ENCODE peak calls at places on chromosome 22, in seven cellular contexts. V is heart right ventricle, E is Caco-2, D is heart left ventricle, K is GM12865, X is esophagus squamous epithelium, H is lower leg skin. P is an unnamed sample.

GRCh38 chr22:36546092-36546804 is 17.3 kb upstream of the EIF3D start:
- DNase-seq in V (no peak), E (peak; percentile 68), D (peak; percentile 33), K (peak; percentile 44), X (no peak), H (no peak), P (peak; percentile 59)

GRCh38 chr22:19619144-19620009 is 94.9 kb upstream of the SEPTIN5 start:
- DNase-seq in V (no peak), E (no peak), D (no peak), K (peak; percentile 83), X (no peak), H (no peak), P (peak; percentile 77)

GRCh38 chr22:44677299-44678244 is 24.4 kb upstream of the PRR5 start:
- DNase-seq in V (no peak), E (no peak), D (no peak), K (no peak), X (no peak), H (no peak), P (no peak)

GRCh38 chr22:39290248-39290720 is 29.1 kb downstream of the RPL3 start:
- DNase-seq in V (no peak), E (no peak), D (no peak), K (no peak), X (no peak), H (no peak), P (no peak)

GRCh38 chr22:47463220-47463619 is 700.8 kb downstream of the TBC1D22A start:
- DNase-seq in V (no peak), E (no peak), D (no peak), K (no peak), X (no peak), H (no peak), P (no peak)

GRCh38 chr22:19779685-19780268 is 19.2 kb downstream of the TBX1 start:
- DNase-seq in V (no peak), E (no peak), D (no peak), K (no peak), X (no peak), H (no peak), P (no peak)

GRCh38 chr22:33022231-33022630 is 36.0 kb downstream of the SYN3 start:
- DNase-seq in V (no peak), E (no peak), D (no peak), K (no peak), X (no peak), H (peak; percentile 2), P (no peak)

GRCh38 chr22:28933321-28933720 is 49.9 kb downstream of the ZNRF3 start:
- DNase-seq in V (no peak), E (no peak), D (no peak), K (no peak), X (no peak), H (no peak), P (no peak)

DNA sequence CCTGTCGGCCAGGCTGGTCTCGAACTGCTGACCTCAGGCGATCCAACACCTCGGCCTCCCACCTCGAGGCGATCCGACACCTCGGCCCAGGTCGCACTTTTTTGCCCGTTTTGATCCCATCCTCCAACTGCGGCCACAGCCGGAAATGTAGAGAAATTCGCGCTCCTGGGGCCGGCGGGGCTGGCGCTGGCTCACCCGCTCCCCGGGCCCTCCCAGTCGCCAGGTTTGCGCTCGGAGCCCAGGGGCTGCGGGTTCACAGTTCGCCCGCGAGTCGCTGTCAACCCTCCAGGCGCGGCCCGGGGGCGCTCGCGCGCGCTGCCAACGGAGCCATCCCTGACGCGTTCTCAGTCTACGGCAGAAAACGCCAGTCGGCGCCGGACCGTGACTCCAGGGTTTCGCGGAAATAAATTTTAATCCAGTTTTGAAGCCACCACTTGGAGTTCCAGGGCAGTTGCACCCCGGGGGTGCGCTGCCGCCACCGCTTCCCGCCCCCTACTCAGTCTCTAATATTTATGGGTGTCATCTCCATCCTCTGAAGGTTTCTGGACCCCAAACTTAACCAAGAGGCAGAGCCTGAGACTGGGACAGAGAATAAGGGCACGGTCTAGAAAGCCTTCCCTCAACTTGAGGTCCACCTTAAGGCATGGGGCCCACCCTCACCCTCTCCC is 1.5 kb upstream of the KLHDC7B start:
- DNase-seq in V (peak; percentile 84), E (no peak), D (peak; percentile 79), K (peak; percentile 83), X (no peak), H (peak; percentile 96), P (peak; percentile 87)
- TF ChIP-seq CTCF in V (peak; percentile 34), E (peak; percentile 9), D (peak; percentile 76), K (peak; percentile 59), X (peak; percentile 48), H (no peak), P (peak; percentile 64)

GRCh38 chr22:42904049-42904448 is 47.0 kb upstream of the ARFGAP3 start:
- DNase-seq in V (no peak), E (no peak), D (peak; percentile 19), K (no peak), X (no peak), H (no peak), P (no peak)

GRCh38 chr22:42905217-42905616 is 48.1 kb upstream of the ARFGAP3 start:
- DNase-seq in V (peak; percentile 56), E (no peak), D (peak; percentile 45), K (no peak), X (no peak), H (no peak), P (no peak)

GRCh38 chr22:42901790-42902508 is 44.9 kb upstream of the ARFGAP3 start:
- DNase-seq in V (peak; percentile 61), E (no peak), D (peak; percentile 86), K (peak; percentile 24), X (no peak), H (no peak), P (no peak)

GRCh38 chr22:42905702-42906183 is 48.7 kb upstream of the ARFGAP3 start:
- DNase-seq in V (peak; percentile 69), E (no peak), D (peak; percentile 72), K (no peak), X (no peak), H (no peak), P (no peak)

GRCh38 chr22:42902875-42903510 is 45.9 kb upstream of the ARFGAP3 start:
- DNase-seq in V (no peak), E (no peak), D (no peak), K (no peak), X (no peak), H (no peak), P (no peak)
- TF ChIP-seq CTCF in V (no peak), E (no peak), D (no peak), K (no peak), X (no peak), H (no peak), P (no peak)

GRCh38 chr22:23260645-23261581 is 80.6 kb downstream of the BCR start:
- DNase-seq in V (no peak), E (no peak), D (no peak), K (no peak), X (no peak), H (no peak), P (no peak)

GRCh38 chr22:23257889-23258825 is 77.8 kb downstream of the BCR start:
- DNase-seq in V (no peak), E (no peak), D (no peak), K (no peak), X (no peak), H (no peak), P (no peak)

GRCh38 chr22:23258826-23259170 is 78.5 kb downstream of the BCR start:
- DNase-seq in V (no peak), E (no peak), D (no peak), K (no peak), X (no peak), H (no peak), P (no peak)

GRCh38 chr22:23261900-23262450 is 81.7 kb downstream of the BCR start:
- DNase-seq in V (no peak), E (no peak), D (no peak), K (no peak), X (no peak), H (no peak), P (no peak)

DNA sequence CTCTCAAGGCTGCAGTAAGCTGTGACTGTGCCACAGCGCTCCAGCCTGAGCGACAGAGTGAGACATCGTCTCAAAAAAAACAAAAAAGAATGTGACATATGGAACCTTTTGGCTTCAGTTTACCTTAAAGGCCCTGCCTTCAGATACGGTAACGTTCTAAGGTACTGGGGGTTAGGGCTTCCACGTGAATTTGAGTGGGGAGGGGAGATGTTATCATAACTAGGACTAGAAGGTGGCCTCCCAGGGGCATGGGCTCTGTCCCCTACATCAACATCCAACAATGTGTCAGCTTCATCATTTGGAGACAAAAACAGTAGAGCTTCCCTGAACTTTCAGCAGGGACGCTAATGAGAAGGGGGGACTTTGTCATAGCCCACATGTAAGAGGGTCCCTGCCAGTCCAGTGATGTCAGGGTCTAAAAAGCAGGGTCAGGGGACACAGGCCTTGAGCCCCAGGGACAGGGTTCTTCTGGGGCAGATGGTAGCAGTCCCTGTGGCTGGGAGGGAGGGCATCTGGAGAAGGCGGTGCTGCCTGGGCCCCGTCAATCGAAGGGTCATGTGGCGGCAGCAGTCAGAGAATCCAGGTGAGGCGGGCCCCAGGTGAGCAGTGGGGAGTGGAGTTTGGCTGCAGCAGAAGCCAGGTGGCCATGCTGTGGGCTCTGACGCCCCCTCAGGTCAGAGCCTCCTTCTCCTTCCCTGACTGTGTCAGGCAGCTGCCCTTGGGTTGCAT is 79.8 kb downstream of the BCR start:
- DNase-seq in V (no peak), E (no peak), D (no peak), K (no peak), X (no peak), H (no peak), P (no peak)
- TF ChIP-seq CTCF in V (no peak), E (peak; percentile 50), D (no peak), K (no peak), X (no peak), H (no peak), P (no peak)

GRCh38 chr22:23248583-23248982 is 68.3 kb downstream of the BCR start:
- DNase-seq in V (no peak), E (no peak), D (no peak), K (peak; percentile 15), X (no peak), H (no peak), P (no peak)

GRCh38 chr22:23245045-23245798 is 64.9 kb downstream of the BCR start:
- DNase-seq in V (no peak), E (peak; percentile 75), D (no peak), K (no peak), X (no peak), H (no peak), P (no peak)

GRCh38 chr22:23244690-23245044 is 64.4 kb downstream of the BCR start:
- DNase-seq in V (no peak), E (no peak), D (no peak), K (no peak), X (no peak), H (no peak), P (no peak)

GRCh38 chr22:23245799-23246136 is 65.5 kb downstream of the BCR start:
- DNase-seq in V (no peak), E (no peak), D (no peak), K (no peak), X (no peak), H (no peak), P (no peak)

DNA sequence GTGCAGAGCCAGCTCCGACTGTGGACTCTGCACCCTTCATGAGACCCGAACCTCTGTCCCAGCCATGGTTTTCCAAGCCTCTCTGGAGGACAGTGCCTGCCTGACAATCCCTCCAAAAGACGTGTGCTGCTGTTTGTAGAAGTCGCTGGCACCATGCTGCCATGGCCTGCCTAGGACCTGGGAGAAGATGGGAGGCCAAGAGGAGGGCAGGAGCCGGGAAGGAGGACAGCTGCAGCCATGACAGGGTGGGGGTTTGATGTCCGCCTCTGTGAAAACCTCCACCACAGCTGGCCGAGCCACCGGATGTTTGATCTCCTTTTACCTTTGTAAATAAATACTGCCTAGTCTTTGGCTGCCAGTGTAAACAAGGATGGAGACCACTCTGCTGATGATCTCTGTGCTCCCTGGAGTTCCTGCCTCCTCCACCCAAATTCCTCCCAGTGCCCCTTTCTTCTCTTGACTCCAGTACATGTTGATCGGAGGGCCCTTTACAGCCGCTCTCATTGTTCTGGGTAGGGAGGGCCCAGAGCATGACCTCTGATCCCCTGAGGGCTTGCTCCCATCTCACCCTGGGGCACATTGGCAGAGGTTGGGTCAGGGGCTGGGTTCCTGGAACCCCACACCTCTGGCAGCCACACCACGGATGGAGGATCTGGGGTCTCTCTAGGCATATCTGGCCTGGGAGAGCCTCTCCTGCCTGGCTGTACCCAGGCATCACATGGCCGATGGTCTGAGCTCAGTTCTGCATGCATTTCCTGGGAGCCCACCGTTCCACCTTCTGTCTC is 66.9 kb downstream of the BCR start:
- DNase-seq in V (no peak), E (no peak), D (no peak), K (no peak), X (no peak), H (no peak), P (no peak)
- TF ChIP-seq CTCF in V (no peak), E (no peak), D (no peak), K (no peak), X (no peak), H (no peak), P (no peak)